ENCODE peak calls at places on chromosomes 2 and 18, in eight cellular contexts. V is esophagus squamous epithelium; M is tibial nerve; J is ELR; Z is stimulated activated naive CD4-positive, alpha-beta T cell; O is activated T-cell treated with anti-CD3 and anti-CD28 coated beads for 48 hours; W is AG10803; H is GM23248. X is an unnamed sample.

GRCh38 chr2:144942516-144943256 is 422.8 kb upstream of the ZEB2 start:
- DNase-seq in V (no peak), M (no peak), J (peak), Z (no peak), O (no peak), W (peak), H (peak), X (peak)

GRCh38 chr18:50977037-50977760 is 9.4 kb downstream of the ELAC1 start:
- DNase-seq in V (no peak), M (no peak), J (no peak), Z (no peak), O (no peak), W (no peak), H (no peak), X (no peak)

GRCh38 chr2:178295911-178296310 is 101.6 kb downstream of the OSBPL6 start:
- DNase-seq in V (no peak), M (no peak), J (no peak), Z (no peak), O (no peak), W (no peak), H (no peak), X (no peak)

GRCh38 chr2:52220393-52220792 is 1188.5 kb upstream of the NRXN1 start:
- DNase-seq in V (no peak), M (no peak), J (no peak), Z (no peak), O (no peak), W (no peak), H (peak), X (no peak)

GRCh38 chr18:8661754-8662573 is 43.4 kb upstream of the MTCL1 start:
- DNase-seq in V (no peak), M (no peak), J (no peak), Z (no peak), O (no peak), W (peak), H (peak), X (peak)

GRCh38 chr2:42914314-42914713 is 121.9 kb upstream of the HAAO start:
- DNase-seq in V (no peak), M (no peak), J (no peak), Z (no peak), O (no peak), W (no peak), H (no peak), X (no peak)

GRCh38 chr2:8546319-8547283 is 135.3 kb upstream of the ID2 start:
- DNase-seq in V (no peak), M (no peak), J (no peak), Z (no peak), O (no peak), W (no peak), H (no peak), X (no peak)

GRCh38 chr18:58241877-58242276 is 197.9 kb downstream of the NEDD4L start:
- DNase-seq in V (no peak), M (no peak), J (peak), Z (no peak), O (no peak), W (peak), H (peak), X (peak)

GRCh38 chr2:9308186-9308955 is 101.8 kb downstream of the ASAP2 start:
- DNase-seq in V (no peak), M (no peak), J (peak), Z (no peak), O (no peak), W (peak), H (peak), X (peak)

GRCh38 chr2:64718250-64718866 is 64.6 kb upstream of the SERTAD2 start:
- DNase-seq in V (no peak), M (no peak), J (no peak), Z (no peak), O (no peak), W (no peak), H (no peak), X (no peak)

GRCh38 chr2:64987001-64987962 is 1.9 kb upstream of the SLC1A4 start:
- DNase-seq in V (no peak), M (no peak), J (peak), Z (no peak), O (no peak), W (peak), H (peak), X (peak)

GRCh38 chr2:233242231-233242917 is 9.1 kb upstream of the ATG16L1 start:
- DNase-seq in V (no peak), M (no peak), J (peak), Z (no peak), O (no peak), W (no peak), H (no peak), X (no peak)

GRCh38 chr2:207683879-207684627 is 27.4 kb upstream of the CCNYL1 start:
- DNase-seq in V (no peak), M (no peak), J (peak), Z (no peak), O (no peak), W (peak), H (peak), X (peak)

GRCh38 chr2:47373747-47374146 is 29.2 kb upstream of the MSH2 start:
- DNase-seq in V (no peak), M (no peak), J (peak), Z (no peak), O (no peak), W (no peak), H (peak), X (peak)

GRCh38 chr2:14492920-14493503 is 139.5 kb upstream of the LRATD1 start:
- DNase-seq in V (no peak), M (no peak), J (peak), Z (no peak), O (no peak), W (peak), H (peak), X (peak)

GRCh38 chr2:240645346-240646060 is 20.2 kb downstream of the GPR35 start:
- DNase-seq in V (no peak), M (no peak), J (no peak), Z (no peak), O (no peak), W (no peak), H (no peak), X (no peak)

GRCh38 chr18:6748241-6748640 is 18.7 kb downstream of the ARHGAP28 start:
- DNase-seq in V (no peak), M (no peak), J (no peak), Z (no peak), O (no peak), W (no peak), H (no peak), X (no peak)

GRCh38 chr2:10466801-10467200 is 18.7 kb upstream of the ODC1 start:
- DNase-seq in V (no peak), M (no peak), J (no peak), Z (no peak), O (no peak), W (no peak), H (no peak), X (no peak)

GRCh38 chr2:64613276-64613675 is 40.4 kb downstream of the SERTAD2 start:
- DNase-seq in V (no peak), M (no peak), J (no peak), Z (no peak), O (no peak), W (peak), H (no peak), X (no peak)

GRCh38 chr2:12555012-12555645 is 161.6 kb upstream of the TRIB2 start:
- DNase-seq in V (no peak), M (no peak), J (peak), Z (no peak), O (peak), W (peak), H (peak), X (peak)

GRCh38 chr2:165535443-165535842 is 65.9 kb downstream of the CSRNP3 start:
- DNase-seq in V (no peak), M (no peak), J (no peak), Z (no peak), O (no peak), W (peak), H (no peak), X (no peak)